ENCODE peak calls at places on chromosome 3, in five cellular contexts. One of them, this sample, is unnamed.
A peak's percentile ranks its signal among the peaks of the same experiment; 100 is the strongest.

GRCh38 chr3:152257246-152258074 is 11.3 kb upstream of the MBNL1 start:
- DNase-seq in fibroblast of villous mesenchyme: no peak
- DNase-seq in cardiac muscle cell: no peak
- DNase-seq in lower leg skin: no peak
- DNase-seq in endothelial cell of umbilical vein: no peak
- DNase-seq in this sample: no peak

GRCh38 chr3:120595788-120596115 is 384 bp upstream of the NDUFB4 start:
- DNase-seq in endothelial cell of umbilical vein: no peak
- DNase-seq in cardiac muscle cell: no peak
- DNase-seq in fibroblast of villous mesenchyme: no peak
- DNase-seq in lower leg skin: no peak
- DNase-seq in this sample: no peak

GRCh38 chr3:149638401-149639092 is 19.3 kb downstream of the WWTR1 start:
- DNase-seq in endothelial cell of umbilical vein: no peak
- DNase-seq in cardiac muscle cell: no peak
- DNase-seq in lower leg skin: no peak
- DNase-seq in fibroblast of villous mesenchyme: peak; percentile 45
- DNase-seq in this sample: peak; percentile 83

GRCh38 chr3:153980252-153980590 is 141.0 kb upstream of the ARHGEF26 start:
- DNase-seq in endothelial cell of umbilical vein: no peak
- DNase-seq in cardiac muscle cell: no peak
- DNase-seq in fibroblast of villous mesenchyme: no peak
- DNase-seq in lower leg skin: no peak
- DNase-seq in this sample: no peak

GRCh38 chr3:58129041-58129440 is 81.7 kb downstream of the DNASE1L3 start:
- DNase-seq in endothelial cell of umbilical vein: no peak
- DNase-seq in cardiac muscle cell: no peak
- DNase-seq in lower leg skin: no peak
- DNase-seq in fibroblast of villous mesenchyme: no peak
- DNase-seq in this sample: no peak

GRCh38 chr3:155327430-155327829 is 33.9 kb upstream of the STRIT1 start:
- DNase-seq in fibroblast of villous mesenchyme: no peak
- DNase-seq in lower leg skin: no peak
- DNase-seq in cardiac muscle cell: no peak
- DNase-seq in endothelial cell of umbilical vein: no peak
- DNase-seq in this sample: no peak

GRCh38 chr3:170714151-170714550 is 128.3 kb upstream of the SLC7A14 start:
- DNase-seq in endothelial cell of umbilical vein: no peak
- DNase-seq in cardiac muscle cell: no peak
- DNase-seq in fibroblast of villous mesenchyme: peak; percentile 76
- DNase-seq in lower leg skin: no peak
- DNase-seq in this sample: no peak

GRCh38 chr3:4741404-4742307 is 237.6 kb upstream of the BHLHE40 start:
- DNase-seq in fibroblast of villous mesenchyme: peak; percentile 99
- DNase-seq in cardiac muscle cell: no peak
- DNase-seq in lower leg skin: peak; percentile 87
- DNase-seq in endothelial cell of umbilical vein: peak; percentile 99
- DNase-seq in this sample: peak; percentile 96

GRCh38 chr3:120147072-120147871 is 53.0 kb upstream of the GSK3B start:
- DNase-seq in lower leg skin: no peak
- DNase-seq in endothelial cell of umbilical vein: peak; percentile 25
- DNase-seq in fibroblast of villous mesenchyme: peak; percentile 36
- DNase-seq in cardiac muscle cell: no peak
- DNase-seq in this sample: no peak

GRCh38 chr3:50607271-50608091 is 4.1 kb downstream of the CISH start:
- DNase-seq in cardiac muscle cell: no peak
- DNase-seq in fibroblast of villous mesenchyme: no peak
- DNase-seq in lower leg skin: no peak
- DNase-seq in endothelial cell of umbilical vein: no peak
- DNase-seq in this sample: no peak

GRCh38 chr3:110808630-110809029 is 263.0 kb upstream of the NECTIN3 start:
- DNase-seq in endothelial cell of umbilical vein: no peak
- DNase-seq in fibroblast of villous mesenchyme: no peak
- DNase-seq in cardiac muscle cell: no peak
- DNase-seq in lower leg skin: no peak
- DNase-seq in this sample: no peak

GRCh38 chr3:45010718-45011355 is 15.3 kb upstream of the CLEC3B start:
- DNase-seq in fibroblast of villous mesenchyme: peak; percentile 62
- DNase-seq in cardiac muscle cell: no peak
- DNase-seq in lower leg skin: no peak
- DNase-seq in endothelial cell of umbilical vein: peak; percentile 58
- DNase-seq in this sample: no peak

GRCh38 chr3:156290917-156291268 is 170.5 kb downstream of the KCNAB1 start:
- DNase-seq in endothelial cell of umbilical vein: no peak
- DNase-seq in cardiac muscle cell: no peak
- DNase-seq in fibroblast of villous mesenchyme: no peak
- DNase-seq in lower leg skin: no peak
- DNase-seq in this sample: no peak

GRCh38 chr3:25428003-25428861 is at the start of gene RARB:
- DNase-seq in lower leg skin: peak; percentile 89
- DNase-seq in fibroblast of villous mesenchyme: peak; percentile 91
- DNase-seq in cardiac muscle cell: peak; percentile 93
- DNase-seq in endothelial cell of umbilical vein: peak; percentile 98
- DNase-seq in this sample: peak; percentile 55

GRCh38 chr3:158160958-158161357 is 51.1 kb downstream of the RSRC1 start:
- DNase-seq in fibroblast of villous mesenchyme: peak; percentile 54
- DNase-seq in cardiac muscle cell: no peak
- DNase-seq in lower leg skin: no peak
- DNase-seq in endothelial cell of umbilical vein: no peak
- DNase-seq in this sample: peak; percentile 40

GRCh38 chr3:186307594-186307993 is 54.4 kb downstream of the DGKG start:
- DNase-seq in endothelial cell of umbilical vein: peak; percentile 38
- DNase-seq in lower leg skin: no peak
- DNase-seq in fibroblast of villous mesenchyme: peak; percentile 50
- DNase-seq in cardiac muscle cell: peak; percentile 87
- DNase-seq in this sample: peak; percentile 42

GRCh38 chr3:141457624-141458236 is 29.1 kb upstream of the RASA2 start:
- DNase-seq in fibroblast of villous mesenchyme: no peak
- DNase-seq in cardiac muscle cell: no peak
- DNase-seq in lower leg skin: no peak
- DNase-seq in endothelial cell of umbilical vein: no peak
- DNase-seq in this sample: no peak

GRCh38 chr3:171967137-171967783 is 72.1 kb upstream of the FNDC3B start:
- DNase-seq in endothelial cell of umbilical vein: peak; percentile 86
- DNase-seq in fibroblast of villous mesenchyme: peak; percentile 98
- DNase-seq in cardiac muscle cell: no peak
- DNase-seq in lower leg skin: no peak
- DNase-seq in this sample: peak; percentile 77

GRCh38 chr3:120028271-120029047 is 65.8 kb downstream of the GSK3B start:
- DNase-seq in cardiac muscle cell: peak; percentile 66
- DNase-seq in fibroblast of villous mesenchyme: peak; percentile 79
- DNase-seq in endothelial cell of umbilical vein: no peak
- DNase-seq in lower leg skin: no peak
- DNase-seq in this sample: no peak

GRCh38 chr3:46714728-46715506 is 2.8 kb downstream of the PRSS50 start:
- DNase-seq in lower leg skin: peak; percentile 74
- DNase-seq in cardiac muscle cell: no peak
- DNase-seq in endothelial cell of umbilical vein: no peak
- DNase-seq in fibroblast of villous mesenchyme: no peak
- DNase-seq in this sample: no peak

GRCh38 chr3:113516115-113516505 is 1.2 kb upstream of the SPICE1 start:
- DNase-seq in fibroblast of villous mesenchyme: no peak
- DNase-seq in cardiac muscle cell: no peak
- DNase-seq in lower leg skin: no peak
- DNase-seq in endothelial cell of umbilical vein: peak; percentile 33
- DNase-seq in this sample: no peak

GRCh38 chr3:45832691-45833090 is 9.2 kb downstream of the LZTFL1 start:
- DNase-seq in lower leg skin: no peak
- DNase-seq in endothelial cell of umbilical vein: no peak
- DNase-seq in fibroblast of villous mesenchyme: peak; percentile 25
- DNase-seq in cardiac muscle cell: peak; percentile 25
- DNase-seq in this sample: no peak

GRCh38 chr3:137202941-137203340 is 245.2 kb downstream of the IL20RB start:
- DNase-seq in cardiac muscle cell: no peak
- DNase-seq in fibroblast of villous mesenchyme: no peak
- DNase-seq in lower leg skin: no peak
- DNase-seq in endothelial cell of umbilical vein: no peak
- DNase-seq in this sample: no peak

GRCh38 chr3:194075802-194076460 is 60.0 kb upstream of the HES1 start:
- DNase-seq in lower leg skin: peak; percentile 45
- DNase-seq in fibroblast of villous mesenchyme: no peak
- DNase-seq in endothelial cell of umbilical vein: no peak
- DNase-seq in cardiac muscle cell: no peak
- DNase-seq in this sample: no peak
- TF ChIP-seq CTCF in lower leg skin: no peak
- TF ChIP-seq CTCF in fibroblast of villous mesenchyme: no peak
- TF ChIP-seq CTCF in endothelial cell of umbilical vein: no peak
- TF ChIP-seq CTCF in cardiac muscle cell: no peak
- TF ChIP-seq CTCF in this sample: no peak

GRCh38 chr3:102170545-102170944 is 264.3 kb upstream of the ZPLD1 start:
- DNase-seq in lower leg skin: no peak
- DNase-seq in cardiac muscle cell: no peak
- DNase-seq in endothelial cell of umbilical vein: no peak
- DNase-seq in fibroblast of villous mesenchyme: no peak
- DNase-seq in this sample: no peak

GRCh38 chr3:102176393-102176792 is 258.4 kb upstream of the ZPLD1 start:
- DNase-seq in fibroblast of villous mesenchyme: no peak
- DNase-seq in endothelial cell of umbilical vein: no peak
- DNase-seq in cardiac muscle cell: no peak
- DNase-seq in lower leg skin: no peak
- DNase-seq in this sample: no peak

GRCh38 chr3:102174832-102175374 is 259.9 kb upstream of the ZPLD1 start:
- DNase-seq in fibroblast of villous mesenchyme: peak; percentile 30
- DNase-seq in cardiac muscle cell: no peak
- DNase-seq in lower leg skin: no peak
- DNase-seq in endothelial cell of umbilical vein: peak; percentile 75
- DNase-seq in this sample: no peak

GRCh38 chr3:102177075-102177755 is 257.6 kb upstream of the ZPLD1 start:
- DNase-seq in fibroblast of villous mesenchyme: no peak
- DNase-seq in lower leg skin: no peak
- DNase-seq in cardiac muscle cell: no peak
- DNase-seq in endothelial cell of umbilical vein: no peak
- DNase-seq in this sample: no peak

DNA sequence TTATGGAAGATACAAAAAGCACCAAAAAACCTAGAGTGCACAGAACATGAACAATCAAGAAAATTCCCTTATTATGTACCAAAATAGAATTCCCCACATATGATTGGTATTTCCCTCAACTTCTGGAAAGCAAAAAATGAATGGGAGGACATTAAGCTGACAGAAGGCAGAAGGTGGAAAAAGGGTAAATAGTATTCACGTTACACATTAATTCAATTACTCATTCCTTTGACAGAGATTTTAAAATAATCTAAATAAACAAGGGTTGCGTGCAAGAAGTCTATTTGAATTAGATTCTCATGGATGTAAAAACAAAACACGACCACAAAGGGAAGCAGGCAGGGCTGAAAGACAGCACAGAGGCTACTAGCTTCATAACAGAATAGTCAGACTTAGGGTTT is 260.5 kb upstream of the ZPLD1 start:
- DNase-seq in fibroblast of villous mesenchyme: peak; percentile 74
- DNase-seq in endothelial cell of umbilical vein: peak; percentile 87
- DNase-seq in lower leg skin: no peak
- DNase-seq in cardiac muscle cell: no peak
- DNase-seq in this sample: no peak
- H3K4me3 ChIP-seq in fibroblast of villous mesenchyme: no peak overlapping the region
- H3K4me3 ChIP-seq in endothelial cell of umbilical vein: no peak overlapping the region
- H3K4me3 ChIP-seq in lower leg skin: no peak overlapping the region
- H3K4me3 ChIP-seq in cardiac muscle cell: no peak overlapping the region
- H3K4me3 ChIP-seq in this sample: no peak overlapping the region

GRCh38 chr3:127691494-127691893 is 18.7 kb downstream of the ABTB1 start:
- DNase-seq in fibroblast of villous mesenchyme: no peak
- DNase-seq in endothelial cell of umbilical vein: no peak
- DNase-seq in cardiac muscle cell: no peak
- DNase-seq in lower leg skin: no peak
- DNase-seq in this sample: no peak

GRCh38 chr3:127690106-127690505 is 17.4 kb downstream of the ABTB1 start:
- DNase-seq in lower leg skin: no peak
- DNase-seq in endothelial cell of umbilical vein: no peak
- DNase-seq in fibroblast of villous mesenchyme: peak; percentile 34
- DNase-seq in cardiac muscle cell: no peak
- DNase-seq in this sample: no peak

GRCh38 chr3:127689266-127689860 is 16.6 kb downstream of the ABTB1 start:
- DNase-seq in endothelial cell of umbilical vein: no peak
- DNase-seq in lower leg skin: peak; percentile 79
- DNase-seq in cardiac muscle cell: no peak
- DNase-seq in fibroblast of villous mesenchyme: no peak
- DNase-seq in this sample: no peak

GRCh38 chr3:127691974-127692373 is 19.2 kb downstream of the ABTB1 start:
- DNase-seq in endothelial cell of umbilical vein: no peak
- DNase-seq in cardiac muscle cell: no peak
- DNase-seq in lower leg skin: no peak
- DNase-seq in fibroblast of villous mesenchyme: no peak
- DNase-seq in this sample: no peak

DNA sequence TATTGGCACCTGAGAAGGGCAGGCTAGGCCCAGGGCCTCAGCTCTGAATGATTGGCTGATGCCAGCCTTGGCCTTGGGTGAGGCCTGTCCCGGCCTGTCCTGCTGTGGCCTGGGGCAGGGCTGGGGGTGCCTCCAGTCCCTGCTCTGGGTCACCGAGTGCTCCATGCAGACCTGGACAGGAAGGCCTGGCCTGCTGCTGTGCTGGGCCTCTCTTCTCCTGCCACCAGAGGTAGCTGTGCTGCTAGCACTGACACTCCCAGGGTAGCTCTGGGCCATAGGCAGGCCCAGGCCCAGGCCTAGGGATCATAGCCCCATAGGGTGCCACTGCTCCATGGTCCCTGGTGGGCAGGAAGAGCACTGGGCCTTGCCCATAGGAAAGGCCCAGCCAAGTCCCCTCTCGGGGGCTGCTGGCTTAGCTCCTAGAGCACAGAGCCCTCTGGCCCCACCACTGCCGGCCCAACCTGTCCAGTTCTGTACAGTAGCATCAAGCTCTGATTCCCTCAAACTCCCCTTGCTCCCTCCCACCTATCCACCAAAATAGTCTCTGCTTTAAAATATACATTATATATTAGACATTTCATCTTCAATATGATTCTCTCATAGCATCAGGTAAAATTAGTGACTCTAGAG is 18.2 kb downstream of the ABTB1 start:
- DNase-seq in lower leg skin: no peak
- DNase-seq in cardiac muscle cell: peak; percentile 64
- DNase-seq in endothelial cell of umbilical vein: peak; percentile 48
- DNase-seq in fibroblast of villous mesenchyme: peak; percentile 64
- DNase-seq in this sample: no peak
- TF ChIP-seq CTCF in lower leg skin: no peak
- TF ChIP-seq CTCF in cardiac muscle cell: peak; percentile 69
- TF ChIP-seq CTCF in endothelial cell of umbilical vein: peak; percentile 47
- TF ChIP-seq CTCF in fibroblast of villous mesenchyme: peak; percentile 88
- TF ChIP-seq CTCF in this sample: peak; percentile 79

DNA sequence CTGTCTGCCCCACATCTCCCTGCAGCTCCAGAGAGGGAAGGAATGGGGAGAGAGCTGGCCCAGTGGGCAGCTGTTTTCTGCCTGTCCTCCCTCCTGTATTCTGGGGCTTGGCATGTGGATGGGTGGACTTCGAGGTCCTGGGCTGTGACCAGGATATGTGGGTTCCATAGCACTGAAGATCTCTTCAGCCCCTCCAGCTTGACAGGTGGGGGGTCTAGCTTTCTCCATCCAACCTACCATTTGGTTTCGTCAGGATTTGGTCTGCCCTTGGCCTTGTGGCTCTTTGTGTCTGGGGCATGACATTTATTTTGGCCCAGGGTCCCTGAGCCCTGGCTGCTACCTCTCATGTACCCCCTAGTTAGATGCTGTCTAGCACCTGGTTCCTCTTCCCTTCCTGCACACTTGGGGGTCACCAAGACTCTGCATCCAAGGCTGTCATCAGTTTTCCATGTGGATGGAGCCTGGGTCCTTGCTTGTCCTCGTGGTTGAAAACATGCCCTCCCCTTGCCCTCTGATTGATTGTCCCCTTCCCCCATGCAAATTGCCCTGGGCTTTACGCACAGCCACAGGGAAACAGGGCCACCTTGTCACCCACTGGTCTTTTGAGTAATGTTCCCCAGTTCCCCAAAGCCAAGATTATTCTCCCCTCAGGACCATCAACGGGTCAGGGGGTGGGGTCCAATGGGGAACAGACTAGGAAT is 3.2 kb downstream of the EPHB3 start:
- DNase-seq in fibroblast of villous mesenchyme: no peak
- DNase-seq in endothelial cell of umbilical vein: no peak
- DNase-seq in cardiac muscle cell: no peak
- DNase-seq in lower leg skin: no peak
- DNase-seq in this sample: no peak
- H3K4me3 ChIP-seq in fibroblast of villous mesenchyme: no peak overlapping the region
- H3K4me3 ChIP-seq in endothelial cell of umbilical vein: no peak overlapping the region
- H3K4me3 ChIP-seq in cardiac muscle cell: peak overlapping the region; percentile 98
- H3K4me3 ChIP-seq in lower leg skin: no peak overlapping the region
- H3K4me3 ChIP-seq in this sample: peak overlapping the region; percentile 2

This sample was measured in HFF-Myc.